ENCODE peak calls at places on chromosomes 1 and 21, in ten cellular contexts. W is hepatocyte, E is body of pancreas, L is tibial artery, N is fibroblast of villous mesenchyme, X is ovary, T is fibroblast of lung, B is thoracic aorta, S is HL-60, M is testis. F is an unnamed sample.

GRCh38 chr1:210241121-210241520 is 8.5 kb downstream of the SERTAD4 start:
- DNase-seq in W (no peak), E (no peak), L (no peak), N (no peak), X (no peak), T (no peak), B (no peak), S (no peak), M (no peak), F (no peak)

GRCh38 chr1:101198842-101199636 is 37.8 kb upstream of the S1PR1 start:
- DNase-seq in W (no peak), E (no peak), L (no peak), N (no peak), X (no peak), T (no peak), B (no peak), S (no peak), M (no peak), F (no peak)

GRCh38 chr1:6612641-6613360 is 730 bp upstream of the PHF13 start:
- DNase-seq in W (peak; percentile 82), E (peak; percentile 56), L (peak; percentile 80), N (peak; percentile 55), X (peak; percentile 50), T (peak; percentile 31), B (no peak), S (no peak), M (peak; percentile 59), F (no peak)

GRCh38 chr1:54172614-54173312 is 20.0 kb upstream of the CDCP2 start:
- DNase-seq in W (no peak), E (no peak), L (no peak), N (peak; percentile 13), X (no peak), T (peak; percentile 22), B (no peak), S (no peak), M (no peak), F (no peak)

GRCh38 chr1:21781971-21782867 is 730 bp downstream of the USP48 start:
- DNase-seq in W (peak; percentile 72), E (peak; percentile 20), L (no peak), N (peak; percentile 68), X (no peak), T (peak; percentile 56), B (no peak), S (no peak), M (peak; percentile 78), F (no peak)

GRCh38 chr1:75203415-75204277 is 69.5 kb downstream of the LHX8 start:
- DNase-seq in W (peak; percentile 62), E (no peak), L (no peak), N (peak; percentile 45), X (no peak), T (peak; percentile 50), B (no peak), S (peak; percentile 25), M (peak; percentile 36), F (no peak)

GRCh38 chr21:31184462-31184861 is 146.2 kb upstream of the KRTAP19-8 start:
- DNase-seq in W (no peak), E (no peak), L (no peak), N (no peak), X (no peak), T (no peak), B (no peak), S (no peak), M (no peak), F (no peak)

GRCh38 chr1:206800411-206800810 is 28.1 kb upstream of the IL10 start:
- DNase-seq in W (no peak), E (no peak), L (no peak), N (no peak), X (no peak), T (no peak), B (no peak), S (no peak), M (no peak), F (no peak)

GRCh38 chr1:26016258-26016943 is 5.2 kb upstream of the EXTL1 start:
- DNase-seq in W (no peak), E (no peak), L (no peak), N (no peak), X (no peak), T (no peak), B (no peak), S (no peak), M (no peak), F (no peak)

GRCh38 chr1:207923121-207923520 is 12.2 kb upstream of the CD34 start:
- DNase-seq in W (no peak), E (no peak), L (no peak), N (no peak), X (no peak), T (no peak), B (no peak), S (no peak), M (no peak), F (no peak)

GRCh38 chr1:109815809-109816791 is 52.4 kb upstream of the EPS8L3 start:
- DNase-seq in W (no peak), E (no peak), L (peak; percentile 81), N (peak; percentile 68), X (no peak), T (no peak), B (no peak), S (peak; percentile 95), M (no peak), F (peak; percentile 73)
- H3K4me3 ChIP-seq in W (no peak overlapping the region), E (no peak overlapping the region), L (no peak overlapping the region), N (no peak overlapping the region), X (no peak overlapping the region), T (no peak overlapping the region), B (no peak overlapping the region), S (no peak overlapping the region), M (no peak overlapping the region), F (no peak overlapping the region)

GRCh38 chr1:57986432-57986831 is 560.1 kb downstream of the OMA1 start:
- DNase-seq in W (no peak), E (no peak), L (no peak), N (no peak), X (no peak), T (no peak), B (no peak), S (no peak), M (no peak), F (no peak)
- H3K4me3 ChIP-seq in W (no peak overlapping the region), E (no peak overlapping the region), L (no peak overlapping the region), N (no peak overlapping the region), X (no peak overlapping the region), T (no peak overlapping the region), B (no peak overlapping the region), S (no peak overlapping the region), M (no peak overlapping the region), F (no peak overlapping the region)

DNA sequence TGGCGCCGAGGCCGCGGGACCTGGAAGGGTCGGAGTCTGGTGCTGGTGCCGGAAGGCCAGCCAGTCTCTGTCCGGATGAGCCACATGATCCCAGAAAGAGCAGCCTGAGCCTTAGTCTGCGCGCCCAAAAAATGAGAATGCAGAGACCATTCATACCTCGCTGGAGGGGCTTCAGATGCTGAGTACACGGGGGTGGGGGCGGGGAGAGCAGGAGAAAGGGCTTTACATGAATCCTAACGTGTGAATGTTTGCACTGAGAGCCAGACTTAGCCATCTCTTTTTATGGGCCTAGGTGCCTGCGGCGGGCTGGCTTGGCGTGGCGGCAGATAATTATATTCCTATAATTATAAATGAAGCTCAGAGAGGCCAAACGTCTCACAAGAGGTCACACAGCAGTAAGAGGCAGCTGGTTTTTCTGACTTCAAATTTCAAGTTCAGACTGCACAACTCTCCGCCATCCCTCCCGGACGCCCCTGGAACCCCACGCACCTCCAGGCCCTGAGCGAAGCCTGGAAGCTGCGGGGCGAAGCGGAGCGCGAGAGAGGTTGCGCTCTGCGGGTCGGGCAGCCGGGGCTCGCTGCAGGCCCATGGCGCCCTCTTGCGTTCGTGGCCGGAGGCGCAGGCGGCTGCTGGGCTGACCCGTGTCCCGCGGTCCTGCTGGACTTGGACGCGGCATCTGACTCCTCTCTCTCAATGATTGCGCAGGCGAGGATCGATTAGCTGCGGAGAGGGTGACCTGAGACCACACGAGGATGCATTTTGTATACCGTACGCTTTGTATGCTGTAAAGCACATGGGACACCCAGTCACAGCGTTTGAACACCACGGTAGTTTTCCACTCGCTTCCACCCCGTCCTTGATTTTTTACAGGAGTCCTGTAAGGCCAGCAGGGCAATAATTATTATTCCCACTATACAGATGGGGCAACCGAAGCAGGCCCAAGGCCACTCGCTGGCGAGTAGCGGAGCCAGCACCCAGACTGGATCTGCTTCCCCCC is 272.5 kb downstream of the FOXD2 start:
- DNase-seq in W (peak; percentile 85), E (peak; percentile 75), L (peak; percentile 86), N (peak; percentile 40), X (peak; percentile 13), T (peak; percentile 44), B (no peak), S (no peak), M (peak; percentile 88), F (peak; percentile 82)
- H3K4me3 ChIP-seq in W (peak overlapping the region; percentile 45), E (no peak overlapping the region), L (peak overlapping the region; percentile 43), N (no peak overlapping the region), X (peak overlapping the region; percentile 6), T (no peak overlapping the region), B (peak overlapping the region; percentile 73), S (no peak overlapping the region), M (peak overlapping the region; percentile 25), F (peak overlapping the region; percentile 80)

GRCh38 chr1:204316164-204316563 is 43.6 kb downstream of the PLEKHA6 start:
- DNase-seq in W (no peak), E (no peak), L (no peak), N (no peak), X (no peak), T (no peak), B (no peak), S (no peak), M (no peak), F (no peak)

GRCh38 chr1:204314209-204314892 is 45.4 kb downstream of the PLEKHA6 start:
- DNase-seq in W (peak; percentile 55), E (no peak), L (no peak), N (no peak), X (no peak), T (no peak), B (no peak), S (no peak), M (no peak), F (no peak)

GRCh38 chr1:204317170-204317569 is 42.6 kb downstream of the PLEKHA6 start:
- DNase-seq in W (no peak), E (no peak), L (no peak), N (no peak), X (no peak), T (no peak), B (no peak), S (no peak), M (no peak), F (no peak)

GRCh38 chr1:204313675-204314074 is 46.1 kb downstream of the PLEKHA6 start:
- DNase-seq in W (no peak), E (no peak), L (no peak), N (no peak), X (no peak), T (no peak), B (no peak), S (no peak), M (no peak), F (no peak)

DNA sequence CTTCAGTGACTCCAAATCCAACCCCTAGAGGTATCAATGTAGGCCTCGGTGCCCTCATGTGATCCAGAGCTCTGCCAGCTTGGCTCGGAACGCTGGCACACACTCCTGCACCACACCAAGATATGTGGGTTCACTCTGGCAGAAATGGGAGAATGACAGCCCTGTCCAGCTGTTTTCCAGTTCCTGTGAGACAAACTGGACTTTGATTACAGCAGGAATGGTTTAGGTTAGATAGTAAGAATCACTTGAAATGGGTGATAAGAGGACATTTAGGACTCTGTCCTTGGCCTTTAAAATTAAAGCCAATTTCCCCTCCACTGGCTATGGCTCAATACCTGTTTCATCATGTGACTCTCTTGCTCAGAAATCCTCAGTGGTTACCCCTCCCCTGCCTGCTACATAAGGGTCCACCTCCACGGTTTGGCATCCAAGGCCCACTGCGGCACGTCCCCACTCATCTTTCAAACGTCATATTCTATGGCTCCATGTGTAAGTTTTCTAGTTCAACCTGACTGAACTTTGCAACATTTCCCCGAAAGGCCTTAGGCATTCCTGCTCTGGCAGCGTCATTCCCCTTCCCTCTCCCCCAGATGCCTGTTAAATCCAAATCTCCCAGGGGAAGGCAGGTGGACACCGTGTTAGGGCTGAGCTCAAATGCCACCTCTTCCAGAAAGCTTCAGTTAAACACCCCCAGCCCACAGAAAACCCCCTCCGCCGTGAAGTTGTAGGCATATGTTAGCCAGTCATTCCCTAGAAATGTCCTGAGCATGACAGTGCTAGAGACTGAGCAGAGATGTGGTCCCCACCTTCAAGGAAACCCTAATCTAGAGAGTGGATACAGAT is 44.6 kb downstream of the PLEKHA6 start:
- DNase-seq in W (no peak), E (no peak), L (no peak), N (no peak), X (no peak), T (no peak), B (no peak), S (no peak), M (no peak), F (no peak)
- H3K4me3 ChIP-seq in W (no peak overlapping the region), E (no peak overlapping the region), L (no peak overlapping the region), N (no peak overlapping the region), X (no peak overlapping the region), T (no peak overlapping the region), B (no peak overlapping the region), S (no peak overlapping the region), M (no peak overlapping the region), F (no peak overlapping the region)